ENCODE peak calls at places on chromosomes 7 and 10, in five cellular contexts. S, Y, F, N and B are unnamed samples. For H3K9me3, the result is how much of the 10 kb centered on the place peaks cover.

GRCh38 chr7:99557196-99557607 is 1.2 kb upstream of the ZNF655 start:
- DNase-seq in N (no peak), S (no peak), Y (no peak), F (no peak), B (no peak)

GRCh38 chr10:132963430-132963960 is 21.1 kb upstream of the CFAP46 start:
- DNase-seq in F (no peak), Y (no peak), S (no peak), N (no peak), B (no peak)

GRCh38 chr7:101363734-101364374 is 1.2 kb downstream of the COL26A1 start:
- DNase-seq in N (peak), F (peak), Y (peak), S (peak), B (peak)

GRCh38 chr10:33858326-33858725 is 523.9 kb upstream of the NRP1 start:
- DNase-seq in N (no peak), Y (no peak), S (no peak), F (no peak), B (no peak)

GRCh38 chr10:17215782-17216122 is 12.3 kb upstream of the VIM start:
- DNase-seq in F (no peak), Y (no peak), N (no peak), S (no peak), B (no peak)

GRCh38 chr10:14532473-14533251 is 201.9 kb upstream of the FRMD4A start:
- DNase-seq in N (no peak), F (no peak), S (no peak), Y (no peak), B (no peak)

GRCh38 chr7:28779929-28780328 is 178.2 kb downstream of the TRIL start:
- DNase-seq in F (no peak), N (no peak), Y (no peak), S (no peak), B (no peak)

GRCh38 chr7:134078991-134079390 is 48.1 kb upstream of the LRGUK start:
- DNase-seq in S (no peak), F (no peak), N (no peak), Y (no peak), B (no peak)

GRCh38 chr10:95447733-95448132 is 113.4 kb downstream of the SORBS1 start:
- DNase-seq in S (peak), Y (peak), F (no peak), N (no peak), B (no peak)

GRCh38 chr7:104643587-104644217 is 315.3 kb downstream of the LHFPL3 start:
- DNase-seq in Y (peak), S (no peak), F (no peak), N (no peak), B (no peak)

GRCh38 chr7:124635416-124635815 is 130.2 kb downstream of the GPR37 start:
- DNase-seq in N (no peak), S (no peak), F (no peak), Y (no peak), B (no peak)

GRCh38 chr7:4178887-4179286 is 503.2 kb upstream of the FOXK1 start:
- DNase-seq in Y (no peak), S (no peak), N (no peak), F (no peak), B (no peak)

GRCh38 chr7:4178416-4178815 is 503.7 kb upstream of the FOXK1 start:
- DNase-seq in N (no peak), Y (no peak), S (no peak), F (no peak), B (no peak)

GRCh38 chr7:4174884-4175283 is 507.2 kb upstream of the FOXK1 start:
- DNase-seq in S (no peak), Y (no peak), F (no peak), N (no peak), B (no peak)

GRCh38 chr7:4175346-4175973 is 506.6 kb upstream of the FOXK1 start:
- DNase-seq in N (no peak), S (no peak), F (no peak), Y (no peak), B (no peak)

GRCh38 chr7:4177001-4177400 is 505.1 kb upstream of the FOXK1 start:
- DNase-seq in F (no peak), Y (no peak), S (no peak), N (no peak), B (no peak)
- H3K9me3 ChIP-seq in F (under half), Y (under half), S (under half), N (under half), B (under half)

GRCh38 chr7:155469311-155470185 is 11.6 kb downstream of the EN2 start:
- DNase-seq in S (no peak), N (no peak), F (no peak), Y (no peak), B (no peak)

GRCh38 chr7:155466142-155466813 is 8.3 kb downstream of the EN2 start:
- DNase-seq in N (no peak), S (no peak), Y (no peak), F (no peak), B (no peak)

GRCh38 chr7:155470186-155470487 is 12.2 kb downstream of the EN2 start:
- DNase-seq in S (no peak), N (no peak), F (no peak), Y (no peak), B (no peak)

GRCh38 chr7:155466814-155467675 is 9.1 kb downstream of the EN2 start:
- DNase-seq in N (no peak), S (no peak), Y (peak), F (no peak), B (no peak)

GRCh38 chr7:155467846-155468821 is 10.2 kb downstream of the EN2 start:
- DNase-seq in N (no peak), Y (peak), F (no peak), S (no peak), B (no peak)
- H3K4me3 ChIP-seq in N (peak), Y (peak), F (peak), S (no peak), B (no peak)

GRCh38 chr7:151875862-151876111 is 1.1 kb downstream of the PRKAG2 start:
- DNase-seq in S (no peak), F (no peak), N (no peak), Y (no peak), B (no peak)
- H3K27ac ChIP-seq in S (peak), F (peak), N (peak), Y (peak), B (peak)

DNA sequence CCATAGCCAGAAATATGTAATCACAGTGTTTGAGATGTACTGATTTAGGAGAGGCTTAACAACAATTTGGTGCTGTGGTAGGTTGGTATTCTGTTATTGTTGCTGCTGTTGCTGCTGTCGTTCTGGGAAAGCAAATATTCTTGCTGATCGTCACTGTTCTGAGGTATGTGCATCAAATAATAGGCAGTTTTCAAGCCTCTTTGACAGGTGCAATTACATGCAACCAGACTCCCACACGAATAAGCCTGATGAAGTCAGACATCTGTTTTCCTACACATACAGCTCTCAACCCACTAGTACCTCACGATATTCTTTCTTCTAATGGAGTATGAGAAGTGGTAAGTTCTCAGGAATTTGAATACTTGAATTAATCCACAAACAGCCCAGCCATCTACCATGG is 46.7 kb upstream of the NRG3 start:
- DNase-seq in Y (no peak), S (no peak), F (no peak), N (no peak), B (no peak)
- H3K9me3 ChIP-seq in Y (under half), S (under half), F (under half), N (under half), B (under half)

GRCh38 chr7:27167170-27167505 is 1.8 kb upstream of the HOXA9 start:
- DNase-seq in Y (no peak), S (no peak), F (no peak), N (peak), B (no peak)

GRCh38 chr7:27169658-27170493 is 4.2 kb downstream of the HOXA10 start:
- DNase-seq in F (no peak), S (no peak), N (peak), Y (no peak), B (no peak)

GRCh38 chr7:27166475-27167169 is 1.3 kb upstream of the HOXA9 start:
- DNase-seq in F (no peak), S (no peak), N (peak), Y (no peak), B (no peak)

GRCh38 chr7:27167916-27168264 is 2.6 kb upstream of the HOXA9 start:
- DNase-seq in S (no peak), Y (no peak), N (no peak), F (no peak), B (no peak)

GRCh38 chr7:27168265-27168947 is 3.1 kb upstream of the HOXA9 start:
- DNase-seq in S (peak), F (no peak), N (peak), Y (no peak), B (no peak)
- H3K4me3 ChIP-seq in S (peak), F (no peak), N (no peak), Y (no peak), B (no peak)

GRCh38 chr10:58241346-58241745 is 26.3 kb downstream of the IPMK start:
- DNase-seq in Y (no peak), N (no peak), S (no peak), F (no peak), B (no peak)
- H3K27ac ChIP-seq in Y (no peak), N (no peak), S (no peak), F (no peak), B (no peak)

GRCh38 chr7:142954680-142955268 is 7.4 kb downstream of the KEL start:
- DNase-seq in S (no peak), Y (no peak), F (no peak), N (no peak), B (no peak)

GRCh38 chr7:142959202-142959601 is 3.0 kb downstream of the KEL start:
- DNase-seq in S (no peak), F (no peak), N (no peak), Y (no peak), B (no peak)

GRCh38 chr7:142960955-142961512 is 1.1 kb downstream of the KEL start:
- DNase-seq in F (no peak), N (no peak), Y (no peak), S (no peak), B (no peak)

GRCh38 chr7:142957723-142958122 is 4.4 kb downstream of the KEL start:
- DNase-seq in F (no peak), Y (no peak), N (no peak), S (no peak), B (no peak)

GRCh38 chr7:142956951-142957623 is 5.1 kb downstream of the KEL start:
- DNase-seq in S (no peak), Y (no peak), F (no peak), N (no peak), B (no peak)
- H3K9me3 ChIP-seq in S (under half), Y (under half), F (under half), N (under half), B (under half)

DNA sequence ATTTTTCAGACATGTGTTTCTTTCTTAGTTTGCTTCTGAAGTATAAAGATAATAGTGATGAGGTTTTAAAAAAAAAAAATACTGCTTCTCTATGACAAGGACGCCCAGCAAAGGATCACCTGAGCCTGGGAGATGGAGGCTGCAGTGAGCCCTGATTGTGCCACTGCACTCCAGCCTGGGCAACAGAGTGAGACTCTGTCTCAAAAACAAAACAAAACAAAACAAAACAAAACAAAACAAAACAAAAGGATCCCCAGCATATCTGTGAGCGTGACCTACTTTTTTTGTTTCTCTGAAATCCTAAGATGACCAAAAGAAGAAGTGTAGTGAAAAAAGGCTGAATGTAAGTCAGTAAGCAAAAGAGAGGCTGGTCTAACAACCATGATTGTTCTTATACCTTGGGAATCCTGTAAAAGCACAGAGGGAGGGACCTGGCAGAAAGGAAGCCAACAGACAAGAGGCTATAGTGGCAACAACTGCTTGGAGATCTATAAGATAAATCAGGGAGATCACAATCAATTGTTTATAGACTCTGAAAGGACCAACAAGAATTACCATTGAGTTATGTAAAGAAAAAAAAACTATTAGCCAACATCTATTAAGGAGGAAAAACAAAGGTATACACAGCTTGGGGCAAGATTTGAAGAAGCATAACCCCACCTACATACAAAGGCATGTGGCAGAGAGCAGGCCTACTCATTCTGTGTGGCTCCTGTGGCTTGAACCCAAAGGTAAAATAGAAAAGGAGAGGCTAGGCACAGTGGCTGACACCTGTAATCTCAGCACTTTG is 255.2 kb upstream of the KLF14 start:
- DNase-seq in S (no peak), Y (no peak), F (no peak), N (no peak), B (no peak)
- H3K4me3 ChIP-seq in S (no peak), Y (no peak), F (no peak), N (no peak), B (no peak)

DNA sequence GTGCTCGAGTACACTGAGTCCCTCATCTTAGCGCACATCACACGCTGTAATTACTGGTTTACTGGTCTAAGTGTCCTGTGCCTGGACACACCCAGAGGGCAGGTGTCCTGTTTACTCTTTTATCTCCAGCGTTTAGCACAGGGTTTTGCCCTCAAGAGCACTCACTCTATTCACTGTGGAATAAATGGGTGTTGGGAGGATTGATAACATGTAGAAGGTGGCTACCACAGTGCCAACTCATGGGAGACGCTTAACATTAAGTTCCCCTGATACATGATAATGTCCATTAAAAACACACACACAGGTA is 96.1 kb upstream of the EFCAB10 start:
- DNase-seq in Y (no peak), S (no peak), F (no peak), N (no peak), B (no peak)
- H3K27ac ChIP-seq in Y (peak), S (no peak), F (peak), N (no peak), B (no peak)

DNA sequence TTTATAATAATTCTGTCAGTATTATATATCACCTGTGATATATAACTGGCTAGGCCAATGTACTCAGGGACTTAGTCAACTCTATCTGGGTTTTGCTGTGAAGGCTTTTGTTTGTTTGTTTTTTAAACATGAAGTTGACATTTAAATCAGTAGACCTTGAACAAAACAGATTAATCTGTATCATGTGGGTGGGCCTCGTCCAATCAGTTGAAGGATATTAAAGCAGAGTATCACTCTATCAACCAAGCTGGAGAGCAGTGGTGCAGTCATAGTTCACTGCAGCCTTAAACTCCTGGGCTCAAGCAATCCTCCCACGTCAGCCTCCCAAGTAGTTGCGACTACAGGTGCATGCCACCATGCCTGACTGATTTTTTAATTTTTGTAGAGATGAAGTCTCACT is 870.2 kb downstream of the TYW1 start:
- DNase-seq in F (no peak), S (no peak), N (no peak), Y (no peak), B (no peak)
- H3K9me3 ChIP-seq in F (under half), S (under half), N (under half), Y (under half), B (under half)